ENCODE peak calls at places on chromosomes 4 and X, in four cellular contexts. T is ELF-1, M is germinal center, O is colonic mucosa. Z is an unnamed sample.

GRCh38 chr4:145541266-145541770 is 59.7 kb downstream of the SMAD1 start:
- DNase-seq in O (no peak), T (no peak), M (no peak), Z (no peak)

GRCh38 chr4:82561745-82562552 is at the start of gene TMEM150C:
- DNase-seq in O (peak), T (peak), M (peak), Z (no peak)

GRCh38 chr4:38663021-38663800 is 788 bp upstream of the KLF3 start:
- DNase-seq in T (peak), M (peak), O (peak), Z (peak)

GRCh38 chrX:56759736-56760409 is 30.8 kb downstream of the NBDY start:
- DNase-seq in O (no peak), M (no peak), T (no peak), Z (no peak)

GRCh38 chr4:25068386-25068785 is 37.6 kb upstream of the LGI2 start:
- DNase-seq in M (no peak), O (no peak), T (no peak), Z (no peak)

GRCh38 chr4:100895572-100896197 is 377.9 kb upstream of the EMCN start:
- DNase-seq in M (peak), T (no peak), O (no peak), Z (peak)

GRCh38 chr4:186931519-186931918 is 207.9 kb upstream of the FAT1 start:
- DNase-seq in O (no peak), T (no peak), M (no peak), Z (no peak)

GRCh38 chr4:54095110-54095800 is 4.7 kb upstream of the GSX2 start:
- DNase-seq in T (no peak), O (no peak), M (no peak), Z (no peak)

GRCh38 chr4:98935633-98936032 is 6.7 kb upstream of the EIF4E start:
- DNase-seq in T (no peak), O (no peak), M (no peak), Z (no peak)

GRCh38 chr4:8709729-8710360 is 117.3 kb downstream of the CPZ start:
- DNase-seq in M (no peak), O (no peak), T (no peak), Z (no peak)

GRCh38 chr4:100372432-100372831 is 145.4 kb downstream of the EMCN start:
- DNase-seq in O (no peak), T (no peak), M (peak), Z (peak)

GRCh38 chrX:13398073-13398823 is 78.4 kb upstream of the ATXN3L start:
- DNase-seq in O (no peak), T (peak), M (no peak), Z (no peak)

GRCh38 chr4:166498541-166498940 is 625.5 kb downstream of the TLL1 start:
- DNase-seq in M (no peak), T (no peak), O (no peak), Z (no peak)

GRCh38 chr4:105710012-105710600 is 1.5 kb downstream of the GSTCD start:
- DNase-seq in T (peak), O (no peak), M (no peak), Z (no peak)

GRCh38 chr4:187184513-187184912 is 460.9 kb upstream of the FAT1 start:
- DNase-seq in O (peak), T (no peak), M (no peak), Z (no peak)

Z was measured in NAMALWA.